ENCODE peak calls at places on chromosomes 6 and 20, in eight cellular contexts. S, J, W, G, U, X, V and M are unnamed samples.
A peak's percentile ranks its signal among the peaks of the same experiment; 100 is the strongest.

GRCh38 chr6:37731888-37732287 is 34.2 kb upstream of the MDGA1 start:
- DNase-seq in X (no peak), V (no peak), S (no peak), U (peak; percentile 74), G (no peak), J (peak; percentile 57), W (no peak), M (no peak)

GRCh38 chr20:32485126-32485769 is 99.9 kb downstream of the NOL4L start:
- DNase-seq in V (peak; percentile 34), S (peak; percentile 87), G (peak; percentile 78), W (peak; percentile 70), J (peak; percentile 77), X (peak; percentile 81), U (peak; percentile 91), M (peak; percentile 63)

GRCh38 chr6:45880139-45880538 is 135.5 kb downstream of the CLIC5 start:
- DNase-seq in G (peak; percentile 26), S (peak; percentile 19), W (no peak), J (no peak), V (no peak), U (no peak), X (no peak), M (no peak)

GRCh38 chr6:147281895-147282565 is 77.8 kb downstream of the STXBP5 start:
- DNase-seq in W (no peak), G (no peak), U (no peak), X (no peak), V (no peak), S (no peak), J (no peak), M (no peak)

GRCh38 chr6:26053929-26054658 is 33.1 kb upstream of the HFE start:
- DNase-seq in J (no peak), X (no peak), G (no peak), S (peak; percentile 34), W (no peak), V (no peak), U (peak; percentile 33), M (no peak)

GRCh38 chr6:15628499-15629131 is 34.2 kb downstream of the DTNBP1 start:
- DNase-seq in W (no peak), J (no peak), V (no peak), G (no peak), S (peak; percentile 86), U (peak; percentile 17), X (no peak), M (peak; percentile 39)

GRCh38 chr20:46767127-46767761 is 57.8 kb downstream of the SLC2A10 start:
- DNase-seq in X (peak; percentile 84), J (peak; percentile 42), U (peak; percentile 39), S (peak; percentile 40), V (peak; percentile 46), G (no peak), W (peak; percentile 72), M (peak; percentile 84)

GRCh38 chr6:7267521-7268091 is 45.4 kb downstream of the SSR1 start:
- DNase-seq in G (peak; percentile 65), W (no peak), X (no peak), J (peak; percentile 71), S (peak; percentile 89), V (peak; percentile 54), U (no peak), M (peak; percentile 15)

GRCh38 chr20:50694379-50695143 is 3.2 kb upstream of the RIPOR3 start:
- DNase-seq in J (no peak), U (no peak), X (no peak), S (no peak), W (no peak), G (no peak), V (no peak), M (no peak)

GRCh38 chr6:105983763-105984162 is 102.4 kb upstream of the PRDM1 start:
- DNase-seq in S (no peak), G (no peak), X (no peak), J (no peak), W (no peak), U (no peak), V (no peak), M (no peak)

GRCh38 chr6:105978113-105978512 is 108.0 kb upstream of the PRDM1 start:
- DNase-seq in V (no peak), G (no peak), U (no peak), S (no peak), J (no peak), X (no peak), W (no peak), M (no peak)

GRCh38 chr6:105982761-105983600 is 103.2 kb upstream of the PRDM1 start:
- DNase-seq in W (no peak), X (no peak), U (peak; percentile 67), V (no peak), J (no peak), S (no peak), G (no peak), M (no peak)

GRCh38 chr6:105981888-105982358 is 104.2 kb upstream of the PRDM1 start:
- DNase-seq in V (no peak), W (peak; percentile 56), G (no peak), J (no peak), S (no peak), U (peak; percentile 35), X (no peak), M (no peak)

GRCh38 chr6:105981002-105981887 is 104.9 kb upstream of the PRDM1 start:
- DNase-seq in S (no peak), V (no peak), G (no peak), X (peak; percentile 26), W (peak; percentile 79), U (peak; percentile 79), J (no peak), M (no peak)
- H3K4me3 ChIP-seq in S (peak overlapping the region; percentile 45), V (no peak overlapping the region), G (peak overlapping the region; percentile 19), X (peak overlapping the region; percentile 23), W (peak overlapping the region; percentile 62), U (peak overlapping the region; percentile 91), J (no peak overlapping the region), M (no peak overlapping the region)

DNA sequence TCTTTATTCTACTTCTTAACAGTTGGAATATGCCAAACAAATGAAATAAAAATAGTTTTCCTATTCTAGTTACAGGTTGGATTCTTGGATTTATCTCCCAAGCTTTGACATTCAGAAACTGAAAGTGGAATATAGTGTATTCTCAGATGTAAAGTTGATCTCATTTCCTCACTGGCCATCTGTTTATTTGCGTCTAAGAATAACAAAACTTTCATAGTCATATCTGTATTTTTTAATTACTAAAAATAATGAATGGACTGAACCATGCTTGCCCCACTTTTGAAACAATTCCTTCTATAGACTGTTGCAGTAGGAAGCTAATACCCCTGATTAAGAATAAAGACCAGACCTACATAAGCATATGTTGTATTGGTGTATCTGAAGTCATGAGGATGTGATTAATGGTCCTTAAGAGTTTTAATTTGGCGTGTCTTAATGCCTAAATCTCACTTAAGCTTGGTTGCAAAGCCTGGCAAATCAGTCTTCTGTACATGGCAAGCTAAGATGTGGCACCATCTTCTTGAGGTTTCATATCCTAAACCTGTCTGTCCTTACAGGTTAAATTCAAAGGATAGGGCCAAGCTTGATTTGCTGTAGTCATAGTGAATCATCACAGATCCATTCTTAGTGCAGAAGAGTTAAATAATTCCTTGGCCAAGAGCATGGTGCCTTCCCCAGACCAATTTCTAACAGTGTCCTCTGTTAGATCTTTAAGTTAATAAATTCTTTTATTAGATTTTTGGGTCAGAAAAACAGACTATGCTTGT is 58.9 kb downstream of the FOXO3 start:
- DNase-seq in U (no peak), X (no peak), S (no peak), G (no peak), W (no peak), V (no peak), J (no peak), M (no peak)
- H3K4me1 ChIP-seq in U (peaks cover 8% of the 10 kb centered on the region), X (no peaks in the 10 kb centered on the region), S (peaks cover 33% of the 10 kb centered on the region), G (peaks cover 22% of the 10 kb centered on the region), W (no peaks in the 10 kb centered on the region), V (no peaks in the 10 kb centered on the region), J (peaks cover 11% of the 10 kb centered on the region), M (peaks cover 6% of the 10 kb centered on the region)

GRCh38 chr6:170437719-170438401 is 115.2 kb downstream of the PSMB1 start:
- DNase-seq in W (no peak), J (no peak), U (no peak), G (no peak), X (no peak), V (no peak), S (no peak), M (peak; percentile 49)
- H3K4me3 ChIP-seq in W (no peak overlapping the region), J (peak overlapping the region; percentile 44), U (no peak overlapping the region), G (no peak overlapping the region), X (no peak overlapping the region), V (no peak overlapping the region), S (no peak overlapping the region), M (peak overlapping the region; percentile 26)

GRCh38 chr20:1420066-1420465 is 27.2 kb upstream of the FKBP1A start:
- DNase-seq in X (no peak), J (no peak), G (no peak), S (no peak), U (no peak), V (no peak), W (no peak), M (no peak)
- H3K4me1 ChIP-seq in X (no peaks in the 10 kb centered on the region), J (no peaks in the 10 kb centered on the region), G (no peaks in the 10 kb centered on the region), S (peaks cover 10% of the 10 kb centered on the region), U (no peaks in the 10 kb centered on the region), V (peaks cover 30% of the 10 kb centered on the region), W (no peaks in the 10 kb centered on the region), M (peaks cover 22% of the 10 kb centered on the region)

GRCh38 chr6:28764014-28764723 is 159.6 kb downstream of the TRIM27 start:
- DNase-seq in J (peak; percentile 52), V (no peak), U (no peak), G (no peak), X (no peak), W (no peak), S (no peak), M (no peak)
- H3K4me3 ChIP-seq in J (peak overlapping the region; percentile 49), V (no peak overlapping the region), U (no peak overlapping the region), G (no peak overlapping the region), X (no peak overlapping the region), W (peak overlapping the region; percentile 59), S (no peak overlapping the region), M (no peak overlapping the region)

GRCh38 chr20:831251-831650 is 2.3 kb upstream of the FAM110A start:
- DNase-seq in U (no peak), X (no peak), V (no peak), G (no peak), J (no peak), W (no peak), S (no peak), M (no peak)
- H3K4me1 ChIP-seq in U (peaks cover 39% of the 10 kb centered on the region), X (peaks cover 9% of the 10 kb centered on the region), V (peaks cover 17% of the 10 kb centered on the region), G (peaks cover 8% of the 10 kb centered on the region), J (no peaks in the 10 kb centered on the region), W (peaks cover 2% of the 10 kb centered on the region), S (no peaks in the 10 kb centered on the region), M (peaks cover 6% of the 10 kb centered on the region)

DNA sequence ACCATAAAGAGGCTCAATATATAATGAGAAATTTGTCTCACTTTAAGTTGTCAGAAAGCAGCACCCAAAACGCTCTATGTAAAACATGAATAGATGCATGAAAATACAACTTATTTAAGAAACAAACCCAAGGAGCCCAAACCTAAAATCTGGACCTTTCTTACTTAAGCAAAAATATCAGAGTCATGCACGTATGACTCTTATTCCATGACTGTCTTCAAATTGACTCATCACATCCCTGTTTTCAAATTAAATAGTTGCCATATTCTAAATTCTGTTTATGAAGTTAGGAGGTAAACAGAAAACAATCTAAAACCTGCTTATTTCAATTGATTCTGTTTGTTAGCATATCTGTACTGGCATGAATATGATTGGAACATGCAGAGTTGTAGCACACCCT is 42.2 kb downstream of the ANKRD6 start:
- DNase-seq in W (no peak), J (no peak), G (no peak), X (no peak), V (no peak), S (peak; percentile 5), U (no peak), M (no peak)
- H3K4me3 ChIP-seq in W (no peak overlapping the region), J (no peak overlapping the region), G (no peak overlapping the region), X (no peak overlapping the region), V (no peak overlapping the region), S (no peak overlapping the region), U (no peak overlapping the region), M (no peak overlapping the region)